ENCODE peak calls at places on chromosomes 3 and 15, in seven cellular contexts. M is GM20000; X is neural crest cell; Y is activated naive CD4-positive, alpha-beta T cell; B is heart left ventricle; A is naive B cell; N is AG04450. H is an unnamed sample.

GRCh38 chr3:52455283-52456168 is at the start of gene NISCH:
- DNase-seq in M (peak; percentile 98), X (peak; percentile 90), Y (peak; percentile 95), B (peak; percentile 94), A (peak; percentile 95), N (no peak), H (peak; percentile 96)

GRCh38 chr3:177585271-177585670 is 388.0 kb upstream of the TBL1XR1 start:
- DNase-seq in M (no peak), X (no peak), Y (no peak), B (no peak), A (no peak), N (no peak), H (no peak)

GRCh38 chr3:117898722-117899121 is 1135.9 kb downstream of the IGSF11 start:
- DNase-seq in M (no peak), X (no peak), Y (no peak), B (no peak), A (no peak), N (no peak), H (no peak)

GRCh38 chr3:155232605-155233004 is 60.9 kb downstream of the STRIT1 start:
- DNase-seq in M (no peak), X (no peak), Y (no peak), B (peak; percentile 61), A (no peak), N (peak; percentile 34), H (no peak)

GRCh38 chr3:194577985-194578905 is 55.0 kb downstream of the TMEM44 start:
- DNase-seq in M (no peak), X (no peak), Y (no peak), B (no peak), A (no peak), N (no peak), H (no peak)

GRCh38 chr3:61250784-61251173 is 473 bp downstream of the FHIT start:
- DNase-seq in M (peak; percentile 24), X (peak; percentile 2), Y (no peak), B (no peak), A (peak; percentile 3), N (no peak), H (peak; percentile 13)

GRCh38 chr15:88610756-88611231 is 10.3 kb upstream of the AEN start:
- DNase-seq in M (no peak), X (no peak), Y (no peak), B (no peak), A (no peak), N (no peak), H (no peak)

GRCh38 chr15:65651831-65652749 is 30.4 kb downstream of the SLC24A1 start:
- DNase-seq in M (no peak), X (no peak), Y (no peak), B (no peak), A (no peak), N (no peak), H (no peak)

GRCh38 chr15:66929843-66930242 is 135.6 kb upstream of the SMAD3 start:
- DNase-seq in M (no peak), X (no peak), Y (no peak), B (no peak), A (no peak), N (no peak), H (no peak)

GRCh38 chr3:115937054-115937453 is 313.7 kb downstream of the GAP43 start:
- DNase-seq in M (no peak), X (no peak), Y (no peak), B (no peak), A (no peak), N (no peak), H (no peak)

GRCh38 chr3:37595784-37596180 is 265.9 kb upstream of the CTDSPL start:
- DNase-seq in M (no peak), X (no peak), Y (no peak), B (no peak), A (no peak), N (no peak), H (no peak)

GRCh38 chr3:195820901-195821300 is 9.2 kb upstream of the MUC4 start:
- DNase-seq in M (no peak), X (no peak), Y (no peak), B (no peak), A (no peak), N (no peak), H (no peak)

GRCh38 chr3:27312044-27312668 is 57.0 kb downstream of the NEK10 start:
- DNase-seq in M (peak; percentile 47), X (no peak), Y (no peak), B (no peak), A (peak; percentile 29), N (peak; percentile 42), H (peak; percentile 41)

GRCh38 chr3:73179601-73180000 is 118.1 kb downstream of the EBLN2 start:
- DNase-seq in M (no peak), X (no peak), Y (no peak), B (no peak), A (no peak), N (no peak), H (no peak)

GRCh38 chr3:37115451-37115850 is 58.9 kb downstream of the LRRFIP2 start:
- DNase-seq in M (no peak), X (no peak), Y (no peak), B (no peak), A (no peak), N (no peak), H (no peak)